ENCODE peak calls at places on chromosomes 6 and 20, in eight cellular contexts. E, H, D, K, J, G, Z and N are unnamed samples.

GRCh38 chr20:112396-112795 is 24.9 kb downstream of the DEFB125 start:
- DNase-seq in E (no peak), H (no peak), D (no peak), K (no peak), J (no peak), G (peak; percentile 2), Z (no peak), N (no peak)

GRCh38 chr6:11083491-11083890 is 10.1 kb upstream of the SMIM13 start:
- DNase-seq in E (no peak), H (peak; percentile 48), D (no peak), K (no peak), J (no peak), G (peak; percentile 59), Z (no peak), N (no peak)

GRCh38 chr20:61918548-61918947 is 147.1 kb downstream of the TAF4 start:
- DNase-seq in E (peak; percentile 31), H (no peak), D (peak; percentile 43), K (no peak), J (no peak), G (no peak), Z (no peak), N (no peak)

GRCh38 chr20:2799271-2799670 is 1.2 kb downstream of the CPXM1 start:
- DNase-seq in E (peak; percentile 29), H (no peak), D (no peak), K (no peak), J (no peak), G (no peak), Z (no peak), N (no peak)

GRCh38 chr6:129120856-129121255 is 237.9 kb downstream of the LAMA2 start:
- DNase-seq in E (no peak), H (peak; percentile 70), D (no peak), K (no peak), J (peak; percentile 28), G (peak; percentile 33), Z (peak; percentile 51), N (no peak)

GRCh38 chr6:36025932-36026327 is 1.5 kb upstream of the SLC26A8 start:
- DNase-seq in E (peak; percentile 15), H (no peak), D (no peak), K (no peak), J (no peak), G (peak; percentile 34), Z (no peak), N (no peak)

GRCh38 chr20:40568200-40568599 is 120.8 kb downstream of the MAFB start:
- DNase-seq in E (no peak), H (no peak), D (no peak), K (no peak), J (no peak), G (peak; percentile 19), Z (no peak), N (no peak)

GRCh38 chr6:11174245-11174616 is 58.2 kb downstream of the NEDD9 start:
- DNase-seq in E (no peak), H (no peak), D (no peak), K (no peak), J (no peak), G (no peak), Z (no peak), N (no peak)

GRCh38 chr6:162728177-162728571 is 400 bp downstream of the PACRG start:
- DNase-seq in E (peak; percentile 23), H (no peak), D (no peak), K (peak; percentile 5), J (no peak), G (peak; percentile 11), Z (no peak), N (no peak)

GRCh38 chr6:52221302-52221701 is 23.0 kb downstream of the IL17F start:
- DNase-seq in E (no peak), H (no peak), D (no peak), K (no peak), J (no peak), G (no peak), Z (no peak), N (no peak)

GRCh38 chr6:64334646-64335045 is 699.0 kb downstream of the PHF3 start:
- DNase-seq in E (no peak), H (peak; percentile 23), D (no peak), K (no peak), J (no peak), G (peak; percentile 20), Z (no peak), N (no peak)

GRCh38 chr6:99422912-99423311 is 2.2 kb downstream of the PNISR start:
- DNase-seq in E (no peak), H (no peak), D (no peak), K (no peak), J (no peak), G (no peak), Z (no peak), N (no peak)

GRCh38 chr20:51272392-51272791 is 249.5 kb upstream of the KCNG1 start:
- DNase-seq in E (no peak), H (peak; percentile 46), D (no peak), K (no peak), J (no peak), G (peak; percentile 64), Z (no peak), N (no peak)

GRCh38 chr20:33000802-33001466 is 3.3 kb downstream of the SUN5 start:
- DNase-seq in E (no peak), H (no peak), D (no peak), K (no peak), J (no peak), G (no peak), Z (no peak), N (no peak)

GRCh38 chr6:30725713-30726505 is 5.8 kb downstream of the TUBB start:
- DNase-seq in E (no peak), H (peak; percentile 55), D (no peak), K (no peak), J (no peak), G (peak; percentile 69), Z (no peak), N (no peak)

GRCh38 chr6:54710430-54710829 is 136.1 kb upstream of the FAM83B start:
- DNase-seq in E (no peak), H (no peak), D (no peak), K (no peak), J (no peak), G (no peak), Z (no peak), N (no peak)

GRCh38 chr20:15359056-15359455 is 1021.6 kb upstream of the FLRT3 start:
- DNase-seq in E (no peak), H (peak; percentile 28), D (no peak), K (no peak), J (no peak), G (peak; percentile 47), Z (no peak), N (no peak)

GRCh38 chr20:46666818-46667515 is 15.7 kb upstream of the SLC13A3 start:
- DNase-seq in E (no peak), H (no peak), D (no peak), K (no peak), J (no peak), G (no peak), Z (no peak), N (no peak)

GRCh38 chr6:139983555-139984276 is 609.3 kb upstream of the CITED2 start:
- DNase-seq in E (no peak), H (peak; percentile 23), D (no peak), K (no peak), J (no peak), G (peak; percentile 90), Z (no peak), N (no peak)

GRCh38 chr6:167543602-167544506 is 219.0 kb downstream of the TTLL2 start:
- DNase-seq in E (no peak), H (peak; percentile 74), D (no peak), K (no peak), J (no peak), G (peak; percentile 45), Z (no peak), N (no peak)

GRCh38 chr6:4103929-4104328 is 25.0 kb upstream of the FAM217A start:
- DNase-seq in E (no peak), H (no peak), D (no peak), K (no peak), J (no peak), G (no peak), Z (no peak), N (no peak)

GRCh38 chr20:57908226-57908625 is 198.4 kb upstream of the PMEPA1 start:
- DNase-seq in E (no peak), H (no peak), D (no peak), K (no peak), J (peak; percentile 14), G (no peak), Z (no peak), N (no peak)

GRCh38 chr20:23350007-23350854 is at the start of gene NXT1:
- DNase-seq in E (peak; percentile 97), H (peak; percentile 99), D (peak; percentile 94), K (peak; percentile 97), J (peak; percentile 96), G (peak; percentile 98), Z (peak; percentile 96), N (peak; percentile 96)
- TF ChIP-seq CTCF in E (peak; percentile 15), H (peak; percentile 6), D (no peak), K (no peak), J (peak; percentile 14), G (no peak), Z (no peak), N (peak; percentile 4)

GRCh38 chr6:45441811-45442453 is 64.2 kb upstream of the SUPT3H start:
- DNase-seq in E (no peak), H (no peak), D (no peak), K (no peak), J (no peak), G (peak; percentile 87), Z (no peak), N (no peak)
- TF ChIP-seq CTCF in E (no peak), H (no peak), D (no peak), K (no peak), J (no peak), G (no peak), Z (no peak), N (no peak)

GRCh38 chr6:118080547-118080946 is 173.5 kb downstream of the SLC35F1 start:
- DNase-seq in E (peak; percentile 35), H (no peak), D (no peak), K (no peak), J (no peak), G (no peak), Z (no peak), N (no peak)
- TF ChIP-seq CTCF in E (peak; percentile 55), H (peak; percentile 21), D (no peak), K (no peak), J (no peak), G (peak; percentile 6), Z (no peak), N (peak; percentile 25)

GRCh38 chr20:38221041-38221589 is 39.4 kb downstream of the KIAA1755 start:
- DNase-seq in E (peak; percentile 90), H (peak; percentile 57), D (peak; percentile 95), K (peak; percentile 92), J (peak; percentile 69), G (peak; percentile 50), Z (no peak), N (peak; percentile 94)

GRCh38 chr20:38222231-38222922 is 38.2 kb downstream of the KIAA1755 start:
- DNase-seq in E (peak; percentile 83), H (peak; percentile 49), D (peak; percentile 90), K (peak; percentile 86), J (peak; percentile 61), G (peak; percentile 53), Z (no peak), N (peak; percentile 82)

GRCh38 chr20:38224534-38224933 is 36.0 kb downstream of the KIAA1755 start:
- DNase-seq in E (no peak), H (no peak), D (no peak), K (no peak), J (peak; percentile 10), G (no peak), Z (no peak), N (no peak)

GRCh38 chr20:38223743-38224100 is 36.8 kb downstream of the KIAA1755 start:
- DNase-seq in E (no peak), H (no peak), D (no peak), K (no peak), J (no peak), G (no peak), Z (no peak), N (no peak)

GRCh38 chr20:38222923-38223742 is 37.4 kb downstream of the KIAA1755 start:
- DNase-seq in E (no peak), H (no peak), D (no peak), K (no peak), J (peak; percentile 12), G (no peak), Z (no peak), N (no peak)
- TF ChIP-seq CTCF in E (no peak), H (no peak), D (no peak), K (no peak), J (no peak), G (no peak), Z (no peak), N (no peak)